ENCODE peak calls at places on chromosomes 1 and 21, in eight cellular contexts. N is right lobe of liver; F is OCI-LY7; Q is foreskin fibroblast; J is keratinocyte; V is heart left ventricle; C is fibroblast of mammary gland; A is activated CD8-positive, alpha-beta T cell treated with anti-CD3 and anti-CD28 coated beads for 36 hours. S is an unnamed sample.

GRCh38 chr1:197917813-197918646 is 858 bp downstream of the LHX9 start:
- DNase-seq in N (no peak), F (no peak), Q (peak), J (no peak), V (no peak), C (no peak), A (peak), S (no peak)

GRCh38 chr1:68293609-68294353 is 61.5 kb upstream of the WLS start:
- DNase-seq in N (no peak), F (no peak), Q (peak), J (no peak), V (peak), C (peak), A (no peak), S (no peak)

GRCh38 chr1:229699613-229700242 is 73.7 kb downstream of the URB2 start:
- DNase-seq in N (no peak), F (no peak), Q (no peak), J (no peak), V (no peak), C (peak), A (no peak), S (no peak)

GRCh38 chr21:44564099-44564498 is 5.5 kb upstream of the KRTAP10-3 start:
- DNase-seq in N (no peak), F (no peak), Q (no peak), J (no peak), V (no peak), C (no peak), A (no peak), S (no peak)

GRCh38 chr1:53070621-53071020 is 8.6 kb downstream of the PODN start:
- DNase-seq in N (peak), F (no peak), Q (no peak), J (no peak), V (peak), C (no peak), A (no peak), S (peak)

GRCh38 chr1:198493324-198493723 is 47.2 kb downstream of the ATP6V1G3 start:
- DNase-seq in N (no peak), F (no peak), Q (no peak), J (no peak), V (no peak), C (no peak), A (no peak), S (no peak)

GRCh38 chr1:151716771-151717631 is at the start of gene CELF3:
- DNase-seq in N (no peak), F (no peak), Q (peak), J (no peak), V (no peak), C (no peak), A (peak), S (no peak)

GRCh38 chr1:214422137-214422671 is 129.2 kb downstream of the PTPN14 start:
- DNase-seq in N (no peak), F (no peak), Q (peak), J (no peak), V (no peak), C (peak), A (no peak), S (no peak)

GRCh38 chr1:222373831-222374603 is 173.9 kb downstream of the HHIPL2 start:
- DNase-seq in N (no peak), F (no peak), Q (no peak), J (no peak), V (no peak), C (no peak), A (no peak), S (no peak)

GRCh38 chr1:11334261-11334804 is 61.3 kb downstream of the UBIAD1 start:
- DNase-seq in N (no peak), F (no peak), Q (no peak), J (no peak), V (no peak), C (no peak), A (no peak), S (no peak)

GRCh38 chr1:11337536-11338350 is 64.7 kb downstream of the UBIAD1 start:
- DNase-seq in N (no peak), F (peak), Q (peak), J (no peak), V (peak), C (peak), A (peak), S (no peak)

GRCh38 chr1:11333631-11334030 is 60.6 kb downstream of the UBIAD1 start:
- DNase-seq in N (no peak), F (no peak), Q (no peak), J (no peak), V (no peak), C (no peak), A (no peak), S (no peak)

GRCh38 chr1:11334821-11335220 is 61.8 kb downstream of the UBIAD1 start:
- DNase-seq in N (no peak), F (no peak), Q (no peak), J (no peak), V (no peak), C (no peak), A (no peak), S (no peak)

DNA sequence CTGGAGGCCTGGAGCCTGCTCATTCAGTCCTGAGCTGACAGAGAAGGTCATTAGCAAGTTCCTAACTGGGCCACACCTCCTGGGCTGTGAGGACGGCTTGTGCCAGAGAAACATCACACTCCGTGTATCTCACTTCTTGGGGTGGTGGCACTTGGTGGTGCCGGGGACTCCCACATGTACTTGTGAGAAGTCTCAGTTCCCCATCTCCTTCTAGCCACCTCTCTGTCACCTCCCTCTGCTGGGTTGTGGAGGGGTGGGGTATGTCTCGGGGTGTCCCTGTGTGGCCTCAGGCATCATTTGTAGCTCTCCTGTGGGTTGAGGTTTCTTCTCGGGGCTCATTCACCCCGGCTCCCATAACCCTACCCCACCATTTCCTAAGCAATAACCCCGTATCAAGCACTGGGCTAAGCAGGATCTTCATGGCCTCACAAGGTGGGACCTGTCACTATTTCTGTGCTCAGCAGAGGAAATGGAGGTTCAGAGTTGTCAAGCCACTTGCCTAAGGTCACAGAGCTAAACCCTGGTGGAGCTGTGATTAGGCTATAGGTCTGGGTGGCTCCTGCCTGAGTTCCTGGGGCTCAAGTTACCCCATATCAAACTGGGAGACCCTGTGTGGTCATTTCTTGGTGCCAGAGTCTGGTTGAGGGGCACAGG is 62.5 kb downstream of the UBIAD1 start:
- DNase-seq in N (no peak), F (no peak), Q (no peak), J (no peak), V (no peak), C (no peak), A (no peak), S (no peak)
- TF ChIP-seq CTCF in N (no peak), F (no peak), Q (no peak), J (no peak), V (no peak), C (no peak), A (no peak), S (no peak)

GRCh38 chr1:115338457-115338820 is 390 bp upstream of the NGF start:
- DNase-seq in N (no peak), F (no peak), Q (no peak), J (no peak), V (no peak), C (no peak), A (no peak), S (no peak)

GRCh38 chr1:115340879-115341278 is 2.8 kb upstream of the NGF start:
- DNase-seq in N (no peak), F (no peak), Q (peak), J (no peak), V (peak), C (no peak), A (no peak), S (no peak)

GRCh38 chr1:115337276-115337632 is 795 bp downstream of the NGF start:
- DNase-seq in N (no peak), F (no peak), Q (peak), J (no peak), V (no peak), C (no peak), A (no peak), S (no peak)

GRCh38 chr1:115336741-115337140 is 1.3 kb downstream of the NGF start:
- DNase-seq in N (no peak), F (no peak), Q (no peak), J (no peak), V (no peak), C (no peak), A (no peak), S (no peak)

DNA sequence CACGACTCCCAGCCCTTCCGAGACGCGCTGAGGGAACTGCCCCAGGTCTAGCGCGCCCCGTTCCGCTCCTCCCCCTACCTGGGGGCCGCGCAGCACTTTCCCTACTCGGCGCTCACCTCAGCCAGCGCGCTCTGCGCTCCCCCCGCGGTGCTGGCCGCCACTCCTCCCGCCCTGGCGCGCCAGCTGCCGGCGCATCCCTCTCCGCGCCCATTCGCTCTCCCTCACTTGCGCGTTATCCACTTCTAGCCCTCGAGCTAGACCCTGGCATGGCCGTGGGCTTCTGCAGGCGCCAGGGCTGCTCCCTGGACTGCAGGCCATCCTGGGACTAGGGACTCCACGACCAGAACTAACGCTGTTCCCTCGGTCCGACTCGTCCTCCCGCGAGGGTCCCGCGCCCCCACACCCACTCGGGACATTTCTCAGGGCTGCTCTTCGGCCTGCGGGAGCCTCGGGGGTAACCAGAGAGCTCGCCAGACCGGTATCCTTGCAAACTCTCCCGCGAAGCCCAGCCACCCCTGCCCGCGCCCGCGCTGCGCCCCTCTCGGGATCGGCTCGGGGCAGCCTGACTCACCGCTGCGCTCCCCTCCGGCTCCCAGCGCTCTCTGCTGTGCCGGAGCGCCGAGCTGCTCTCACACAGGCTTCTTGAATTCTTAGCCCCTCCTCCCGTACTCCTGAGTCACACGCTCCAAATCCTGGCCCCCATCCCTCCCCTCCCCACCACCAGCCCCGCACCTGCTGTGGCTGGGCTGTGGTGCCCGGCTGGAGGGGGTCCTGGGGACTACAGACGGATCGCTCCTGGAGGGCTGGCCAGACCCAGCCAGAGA is at the start of gene NGF:
- DNase-seq in N (no peak), F (no peak), Q (peak), J (no peak), V (peak), C (peak), A (no peak), S (peak)
- TF ChIP-seq CTCF in N (no peak), F (no peak), Q (no peak), J (no peak), V (peak), C (no peak), A (no peak), S (peak)

GRCh38 chr1:10283318-10283984 is 73.1 kb downstream of the KIF1B start:
- DNase-seq in N (no peak), F (no peak), Q (no peak), J (no peak), V (no peak), C (no peak), A (peak), S (no peak)

GRCh38 chr1:10280442-10281350 is 70.3 kb downstream of the KIF1B start:
- DNase-seq in N (no peak), F (no peak), Q (peak), J (no peak), V (no peak), C (peak), A (peak), S (no peak)

DNA sequence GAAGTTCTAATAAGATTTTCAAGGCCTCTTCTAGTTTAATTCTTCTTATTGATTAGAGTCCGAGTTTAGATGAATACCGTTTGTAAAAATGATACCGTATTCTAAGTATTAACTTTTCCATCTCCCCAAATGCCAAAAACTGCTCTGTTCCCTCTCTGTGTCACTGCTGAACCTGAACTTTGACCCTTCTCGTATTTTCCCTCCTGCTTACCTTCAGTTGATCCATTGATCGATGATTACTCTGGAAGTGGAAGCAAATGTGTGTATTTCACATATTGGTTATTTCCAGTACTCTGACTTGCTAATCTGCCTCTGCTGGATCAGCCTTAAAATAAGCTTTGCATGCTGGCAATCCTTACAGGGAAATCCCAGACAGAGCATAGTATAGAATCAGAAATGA is 68.5 kb downstream of the KIF1B start:
- DNase-seq in N (no peak), F (no peak), Q (peak), J (no peak), V (no peak), C (no peak), A (no peak), S (no peak)
- TF ChIP-seq CTCF in N (no peak), F (no peak), Q (no peak), J (no peak), V (no peak), C (no peak), A (no peak), S (no peak)

DNA sequence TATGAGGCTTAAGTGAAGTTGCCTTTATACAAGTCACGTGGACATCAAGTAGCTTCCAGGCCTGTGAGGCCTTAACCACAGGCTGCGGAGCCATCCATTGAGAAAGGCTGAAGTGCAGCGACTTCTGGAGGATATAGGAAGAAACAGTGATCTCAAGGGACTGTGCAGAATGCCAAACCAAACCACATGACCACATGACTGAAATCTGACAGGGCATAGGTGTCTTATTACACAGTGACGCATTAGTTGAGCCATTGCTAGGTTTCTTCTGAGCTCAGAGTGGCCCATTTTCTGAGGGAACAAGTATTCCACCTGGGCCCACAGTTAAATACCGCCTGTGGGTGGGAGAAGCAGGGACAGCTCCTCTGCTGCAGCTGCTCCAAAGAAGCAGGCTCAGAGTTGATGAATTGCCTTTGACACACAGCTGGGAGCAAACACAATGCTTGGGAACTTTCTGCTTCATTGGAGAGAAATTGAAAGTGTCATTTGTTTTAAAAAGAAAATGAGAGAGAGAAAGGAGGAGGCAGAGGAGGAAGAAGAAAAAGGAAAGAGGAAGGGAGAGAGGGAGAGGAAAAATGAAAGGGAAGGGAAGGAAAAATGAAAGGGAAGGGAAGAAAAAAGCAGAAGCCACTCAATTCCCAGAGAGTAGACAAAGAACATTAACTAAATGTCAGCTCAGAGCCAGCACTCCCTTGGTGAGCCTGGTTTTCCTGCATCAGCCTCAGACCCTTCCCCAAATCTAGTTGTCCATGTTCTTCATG is 94.4 kb downstream of the COLGALT2 start:
- DNase-seq in N (no peak), F (no peak), Q (peak), J (no peak), V (no peak), C (peak), A (no peak), S (no peak)
- TF ChIP-seq CTCF in N (no peak), F (no peak), Q (no peak), J (no peak), V (no peak), C (peak), A (no peak), S (peak)

DNA sequence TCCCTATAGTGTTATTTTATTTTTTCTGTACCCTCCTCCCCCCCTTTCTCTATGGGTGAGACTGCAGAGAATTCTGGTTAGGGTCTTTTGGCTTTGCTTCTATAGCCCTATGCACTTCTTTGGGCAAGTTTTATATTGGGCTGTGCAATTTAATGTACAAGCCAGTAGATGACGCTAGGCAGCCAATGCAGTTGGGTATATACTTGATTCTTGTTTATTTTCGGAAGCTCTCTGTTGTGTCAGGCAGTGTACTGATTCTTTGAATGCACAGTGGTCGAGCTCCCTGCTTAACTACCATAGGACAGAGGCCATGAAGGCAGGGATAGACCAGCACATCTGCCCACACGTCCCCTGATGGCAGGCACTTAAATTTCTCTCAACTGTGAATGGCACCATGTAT is 34.1 kb upstream of the GPR52 start:
- DNase-seq in N (no peak), F (no peak), Q (no peak), J (no peak), V (no peak), C (peak), A (no peak), S (no peak)
- TF ChIP-seq CTCF in N (peak), F (peak), Q (no peak), J (no peak), V (peak), C (peak), A (no peak), S (no peak)

DNA sequence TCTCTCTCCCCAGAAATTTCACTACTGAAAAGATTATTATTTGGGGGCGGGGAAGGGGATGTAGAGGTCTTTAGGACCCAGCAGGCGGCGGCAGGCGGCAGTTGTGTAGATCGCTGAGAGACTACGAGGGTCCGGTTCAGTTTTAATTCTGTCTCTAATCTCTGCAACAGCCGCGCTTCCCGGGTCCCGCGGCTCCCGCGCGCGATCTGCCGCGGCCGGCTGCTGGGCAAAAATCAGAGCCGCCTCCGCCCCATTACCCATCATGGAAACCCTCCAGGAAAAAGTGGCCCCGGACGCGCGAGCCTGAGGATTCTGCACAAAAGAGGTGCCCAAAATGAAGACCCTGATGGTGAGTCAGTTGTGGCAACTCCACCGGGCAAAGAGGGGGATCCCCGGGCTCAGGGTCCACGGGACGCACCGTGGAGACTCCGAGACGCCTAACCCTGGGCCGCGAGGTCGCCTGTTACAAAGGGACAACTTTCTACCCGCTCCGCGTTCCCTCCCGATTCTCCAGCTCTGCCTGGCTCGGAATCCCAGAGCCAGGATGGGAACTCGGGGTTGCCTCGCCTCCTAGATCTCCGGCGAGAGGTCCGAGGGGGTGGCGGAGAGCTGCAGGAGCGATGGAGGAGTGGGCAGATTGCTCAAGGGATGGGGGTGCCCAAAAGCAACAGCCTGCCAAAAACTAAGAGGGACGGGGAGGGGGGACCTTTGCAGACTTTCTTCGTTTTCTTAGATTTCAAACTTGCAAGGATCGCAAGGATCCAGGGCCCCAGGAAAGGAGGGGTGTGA is at the start of gene ST6GALNAC5:
- DNase-seq in N (no peak), F (no peak), Q (peak), J (no peak), V (no peak), C (peak), A (peak), S (no peak)
- TF ChIP-seq CTCF in N (no peak), F (no peak), Q (no peak), J (no peak), V (no peak), C (no peak), A (no peak), S (peak)

GRCh38 chr21:42466700-42467612 is 29.1 kb downstream of the RSPH1 start:
- DNase-seq in N (peak), F (peak), Q (peak), J (no peak), V (no peak), C (no peak), A (peak), S (no peak)

GRCh38 chr21:42469272-42469671 is 26.8 kb downstream of the RSPH1 start:
- DNase-seq in N (peak), F (peak), Q (no peak), J (no peak), V (no peak), C (no peak), A (no peak), S (no peak)

GRCh38 chr21:42467613-42467983 is 28.4 kb downstream of the RSPH1 start:
- DNase-seq in N (no peak), F (no peak), Q (no peak), J (no peak), V (no peak), C (no peak), A (no peak), S (no peak)

GRCh38 chr21:42471206-42471605 is 24.8 kb downstream of the RSPH1 start:
- DNase-seq in N (peak), F (no peak), Q (no peak), J (no peak), V (no peak), C (no peak), A (no peak), S (no peak)

GRCh38 chr21:42468511-42469131 is 27.4 kb downstream of the RSPH1 start:
- DNase-seq in N (peak), F (no peak), Q (no peak), J (no peak), V (no peak), C (no peak), A (no peak), S (no peak)
- TF ChIP-seq CTCF in N (no peak), F (no peak), Q (no peak), J (no peak), V (no peak), C (no peak), A (no peak), S (no peak)